ENCODE peak calls at places on chromosomes 5 and 9, in nine cellular contexts. One of them, this sample, is unnamed.

GRCh38 chr5:112604741-112605390 is 132.8 kb upstream of the APC start:
- DNase-seq in choroid plexus epithelial cell: peak; percentile 4
- DNase-seq in lung microvascular endothelial cell: peak; percentile 11
- DNase-seq in T-cell: no peak
- DNase-seq in DMS 273 treated with DMSO at 0.1 percent for 48 hours: peak; percentile 2
- DNase-seq in activated effector memory CD4-positive, alpha-beta T cell treated with Interleukin-2 at 50 U/mL for 16 hours: no peak
- DNase-seq in ovary: no peak
- DNase-seq in Kasumi-1: peak; percentile 65
- DNase-seq in stimulated activated CD4-positive, alpha-beta T cell treated with anti-CD3 and anti-CD28 coated beads, Interleukin-4, amount 100 ng/mL, for 4 hours: no peak
- DNase-seq in this sample: no peak

GRCh38 chr5:150301170-150301505 is 1.6 kb downstream of the ARSI start:
- DNase-seq in ovary: no peak
- DNase-seq in choroid plexus epithelial cell: no peak
- DNase-seq in activated effector memory CD4-positive, alpha-beta T cell treated with Interleukin-2 at 50 U/mL for 16 hours: no peak
- DNase-seq in T-cell: no peak
- DNase-seq in DMS 273 treated with DMSO at 0.1 percent for 48 hours: no peak
- DNase-seq in stimulated activated CD4-positive, alpha-beta T cell treated with anti-CD3 and anti-CD28 coated beads, Interleukin-4, amount 100 ng/mL, for 4 hours: no peak
- DNase-seq in lung microvascular endothelial cell: no peak
- DNase-seq in Kasumi-1: no peak
- DNase-seq in this sample: no peak

GRCh38 chr5:74865799-74866652 is at the start of gene FAM169A:
- DNase-seq in stimulated activated CD4-positive, alpha-beta T cell treated with anti-CD3 and anti-CD28 coated beads, Interleukin-4, amount 100 ng/mL, for 4 hours: peak; percentile 44
- DNase-seq in lung microvascular endothelial cell: peak; percentile 6
- DNase-seq in DMS 273 treated with DMSO at 0.1 percent for 48 hours: no peak
- DNase-seq in Kasumi-1: no peak
- DNase-seq in T-cell: peak; percentile 53
- DNase-seq in activated effector memory CD4-positive, alpha-beta T cell treated with Interleukin-2 at 50 U/mL for 16 hours: peak; percentile 39
- DNase-seq in choroid plexus epithelial cell: peak; percentile 16
- DNase-seq in ovary: peak; percentile 19
- DNase-seq in this sample: peak; percentile 38

GRCh38 chr9:131835132-131835910 is 95.4 kb upstream of the RAPGEF1 start:
- DNase-seq in ovary: no peak
- DNase-seq in T-cell: no peak
- DNase-seq in DMS 273 treated with DMSO at 0.1 percent for 48 hours: no peak
- DNase-seq in activated effector memory CD4-positive, alpha-beta T cell treated with Interleukin-2 at 50 U/mL for 16 hours: no peak
- DNase-seq in choroid plexus epithelial cell: peak; percentile 20
- DNase-seq in lung microvascular endothelial cell: no peak
- DNase-seq in stimulated activated CD4-positive, alpha-beta T cell treated with anti-CD3 and anti-CD28 coated beads, Interleukin-4, amount 100 ng/mL, for 4 hours: no peak
- DNase-seq in Kasumi-1: no peak
- DNase-seq in this sample: no peak

GRCh38 chr5:6632324-6632930 is 417 bp downstream of the NSUN2 start:
- DNase-seq in ovary: no peak
- DNase-seq in Kasumi-1: peak; percentile 22
- DNase-seq in stimulated activated CD4-positive, alpha-beta T cell treated with anti-CD3 and anti-CD28 coated beads, Interleukin-4, amount 100 ng/mL, for 4 hours: no peak
- DNase-seq in DMS 273 treated with DMSO at 0.1 percent for 48 hours: no peak
- DNase-seq in choroid plexus epithelial cell: peak; percentile 46
- DNase-seq in activated effector memory CD4-positive, alpha-beta T cell treated with Interleukin-2 at 50 U/mL for 16 hours: no peak
- DNase-seq in T-cell: no peak
- DNase-seq in lung microvascular endothelial cell: peak; percentile 48
- DNase-seq in this sample: no peak

GRCh38 chr9:4762889-4763521 is 22.0 kb upstream of the AK3 start:
- DNase-seq in ovary: no peak
- DNase-seq in stimulated activated CD4-positive, alpha-beta T cell treated with anti-CD3 and anti-CD28 coated beads, Interleukin-4, amount 100 ng/mL, for 4 hours: no peak
- DNase-seq in lung microvascular endothelial cell: peak; percentile 79
- DNase-seq in choroid plexus epithelial cell: peak; percentile 60
- DNase-seq in activated effector memory CD4-positive, alpha-beta T cell treated with Interleukin-2 at 50 U/mL for 16 hours: no peak
- DNase-seq in DMS 273 treated with DMSO at 0.1 percent for 48 hours: no peak
- DNase-seq in T-cell: no peak
- DNase-seq in Kasumi-1: no peak
- DNase-seq in this sample: no peak

GRCh38 chr9:2373648-2374047 is 247.9 kb upstream of the VLDLR start:
- DNase-seq in ovary: no peak
- DNase-seq in stimulated activated CD4-positive, alpha-beta T cell treated with anti-CD3 and anti-CD28 coated beads, Interleukin-4, amount 100 ng/mL, for 4 hours: no peak
- DNase-seq in choroid plexus epithelial cell: no peak
- DNase-seq in Kasumi-1: no peak
- DNase-seq in lung microvascular endothelial cell: no peak
- DNase-seq in activated effector memory CD4-positive, alpha-beta T cell treated with Interleukin-2 at 50 U/mL for 16 hours: no peak
- DNase-seq in DMS 273 treated with DMSO at 0.1 percent for 48 hours: no peak
- DNase-seq in T-cell: no peak
- DNase-seq in this sample: no peak

GRCh38 chr9:134648701-134649525 is 7.3 kb downstream of the COL5A1 start:
- DNase-seq in activated effector memory CD4-positive, alpha-beta T cell treated with Interleukin-2 at 50 U/mL for 16 hours: no peak
- DNase-seq in choroid plexus epithelial cell: peak; percentile 80
- DNase-seq in T-cell: no peak
- DNase-seq in ovary: no peak
- DNase-seq in stimulated activated CD4-positive, alpha-beta T cell treated with anti-CD3 and anti-CD28 coated beads, Interleukin-4, amount 100 ng/mL, for 4 hours: no peak
- DNase-seq in DMS 273 treated with DMSO at 0.1 percent for 48 hours: no peak
- DNase-seq in lung microvascular endothelial cell: peak; percentile 16
- DNase-seq in Kasumi-1: no peak
- DNase-seq in this sample: no peak

GRCh38 chr5:170482511-170482910 is 21.3 kb upstream of the KCNIP1 start:
- DNase-seq in choroid plexus epithelial cell: no peak
- DNase-seq in lung microvascular endothelial cell: no peak
- DNase-seq in T-cell: no peak
- DNase-seq in Kasumi-1: no peak
- DNase-seq in ovary: no peak
- DNase-seq in DMS 273 treated with DMSO at 0.1 percent for 48 hours: no peak
- DNase-seq in stimulated activated CD4-positive, alpha-beta T cell treated with anti-CD3 and anti-CD28 coated beads, Interleukin-4, amount 100 ng/mL, for 4 hours: no peak
- DNase-seq in activated effector memory CD4-positive, alpha-beta T cell treated with Interleukin-2 at 50 U/mL for 16 hours: no peak
- DNase-seq in this sample: no peak

This sample was measured in stimulated activated naive CD4-positive, alpha-beta T cell treated with Interleukin-2 at 50 U/mL for 16 hours.